ENCODE peak calls at places on chromosomes 7 and 10, in nine cellular contexts. P is right cardiac atrium, W is AG08395, Y is left cardiac atrium, Z is cardiac fibroblast, E is AG09319, T is Calu3, J is transverse colon, H is stomach. D is an unnamed sample.

GRCh38 chr10:130190737-130191115 is 54.5 kb downstream of the GLRX3 start:
- DNase-seq in J (peak; percentile 28), Y (no peak), E (no peak), H (no peak), T (no peak), W (no peak), P (peak; percentile 73), Z (no peak), D (no peak)

GRCh38 chr7:45712872-45713668 is 138.9 kb downstream of the ADCY1 start:
- DNase-seq in H (no peak), P (no peak), W (no peak), E (no peak), Z (no peak), J (no peak), T (no peak), Y (no peak), D (no peak)

GRCh38 chr7:68247566-68247965 is 1250.9 kb downstream of the TYW1 start:
- DNase-seq in T (no peak), P (no peak), E (no peak), Y (no peak), W (no peak), Z (no peak), J (no peak), H (no peak), D (no peak)

GRCh38 chr7:75715864-75716263 is 22.9 kb downstream of the HIP1 start:
- DNase-seq in E (no peak), W (no peak), H (no peak), T (no peak), Y (no peak), P (no peak), J (no peak), Z (no peak), D (no peak)

GRCh38 chr7:151330656-151331055 is 11.0 kb upstream of the NUB1 start:
- DNase-seq in Z (no peak), W (no peak), H (no peak), T (no peak), J (no peak), E (no peak), P (no peak), Y (no peak), D (no peak)

GRCh38 chr10:71285180-71285545 is 33.9 kb upstream of the SLC29A3 start:
- DNase-seq in E (no peak), P (peak; percentile 64), H (peak; percentile 44), T (peak; percentile 67), Z (peak; percentile 49), W (peak; percentile 58), Y (peak; percentile 56), J (peak; percentile 39), D (peak; percentile 54)

GRCh38 chr10:79053481-79054202 is 15.1 kb upstream of the ZMIZ1 start:
- DNase-seq in W (no peak), J (no peak), P (no peak), H (no peak), T (no peak), E (no peak), Z (no peak), Y (peak; percentile 6), D (no peak)

GRCh38 chr7:149595078-149595477 is 97.5 kb upstream of the ZNF746 start:
- DNase-seq in J (no peak), T (no peak), P (no peak), H (no peak), Y (no peak), W (no peak), E (no peak), Z (no peak), D (no peak)

GRCh38 chr10:77418211-77418640 is 219.4 kb downstream of the KCNMA1 start:
- DNase-seq in P (peak; percentile 85), H (no peak), T (no peak), W (no peak), E (no peak), Z (no peak), Y (no peak), J (no peak), D (no peak)

GRCh38 chr10:97567891-97568290 is 4.7 kb upstream of the ANKRD2 start:
- DNase-seq in P (no peak), W (no peak), E (no peak), Y (no peak), J (no peak), T (no peak), Z (no peak), H (no peak), D (no peak)

GRCh38 chr10:29590598-29591415 is 44.0 kb downstream of the SVIL start:
- DNase-seq in T (no peak), Y (no peak), W (peak; percentile 64), E (peak; percentile 38), P (no peak), Z (peak; percentile 82), H (no peak), J (no peak), D (no peak)

GRCh38 chr7:42527004-42527403 is 290.0 kb upstream of the GLI3 start:
- DNase-seq in J (no peak), P (no peak), H (no peak), T (no peak), E (no peak), W (no peak), Z (no peak), Y (no peak), D (no peak)

GRCh38 chr7:150927157-150927953 is 50.8 kb downstream of the KCNH2 start:
- DNase-seq in Y (no peak), P (no peak), H (no peak), Z (no peak), T (no peak), W (no peak), J (no peak), E (no peak), D (no peak)

GRCh38 chr10:7551891-7552731 is 114.7 kb downstream of the ITIH5 start:
- DNase-seq in W (no peak), Z (no peak), Y (no peak), T (no peak), J (no peak), P (peak; percentile 73), E (no peak), H (no peak), D (no peak)

GRCh38 chr7:81500631-81501030 is 269.2 kb downstream of the HGF start:
- DNase-seq in E (no peak), Y (no peak), T (no peak), W (no peak), H (no peak), P (no peak), Z (no peak), J (no peak), D (no peak)

GRCh38 chr10:5545778-5546710 is 21.3 kb downstream of the CALML3 start:
- DNase-seq in W (no peak), T (peak; percentile 79), J (peak; percentile 35), Y (peak; percentile 72), Z (peak; percentile 87), P (peak; percentile 89), H (peak; percentile 65), E (no peak), D (peak; percentile 62)

GRCh38 chr10:106506509-106507265 is 657.8 kb downstream of the SORCS1 start:
- DNase-seq in J (no peak), P (no peak), Z (peak; percentile 20), Y (no peak), W (no peak), T (no peak), E (no peak), H (no peak), D (no peak)

GRCh38 chr10:95374597-95375209 is 83.9 kb upstream of the PDLIM1 start:
- DNase-seq in J (peak; percentile 82), Z (peak; percentile 80), W (peak; percentile 75), Y (peak; percentile 82), E (peak; percentile 15), T (peak; percentile 73), P (peak; percentile 86), H (peak; percentile 81), D (peak; percentile 67)

GRCh38 chr10:64733980-64734379 is 1212.8 kb downstream of the REEP3 start:
- DNase-seq in Z (peak; percentile 11), T (peak; percentile 65), P (no peak), Y (no peak), E (no peak), J (peak; percentile 9), W (no peak), H (peak; percentile 28), D (no peak)

GRCh38 chr10:121025731-121026130 is 174.6 kb downstream of the WDR11 start:
- DNase-seq in J (no peak), H (no peak), E (no peak), W (no peak), Z (no peak), P (no peak), T (no peak), Y (no peak), D (no peak)

GRCh38 chr10:68155615-68156205 is 46.4 kb downstream of the MYPN start:
- DNase-seq in H (no peak), J (no peak), Y (no peak), E (no peak), P (no peak), W (no peak), T (no peak), Z (no peak), D (no peak)

GRCh38 chr10:77629775-77630565 is 7.6 kb downstream of the KCNMA1 start:
- DNase-seq in H (no peak), T (no peak), Z (no peak), Y (no peak), P (no peak), W (no peak), J (no peak), E (no peak), D (no peak)

GRCh38 chr7:156143158-156143557 is 330.9 kb upstream of the SHH start:
- DNase-seq in E (no peak), H (no peak), Z (no peak), W (no peak), Y (no peak), J (no peak), T (no peak), P (no peak), D (no peak)

GRCh38 chr7:139773372-139773771 is 4.4 kb downstream of the HIPK2 start:
- DNase-seq in E (no peak), T (no peak), P (no peak), W (no peak), Y (no peak), H (no peak), Z (no peak), J (no peak), D (no peak)

GRCh38 chr10:114698271-114699185 is 40.5 kb upstream of the ABLIM1 start:
- DNase-seq in Y (no peak), H (no peak), W (peak; percentile 22), P (no peak), Z (no peak), E (no peak), J (no peak), T (no peak), D (no peak)

GRCh38 chr7:55370001-55370400 is 4.9 kb downstream of the LANCL2 start:
- DNase-seq in E (no peak), Z (no peak), W (peak; percentile 19), H (no peak), J (no peak), T (no peak), P (no peak), Y (no peak), D (no peak)

GRCh38 chr7:46208635-46209525 is 287.8 kb upstream of the IGFBP3 start:
- DNase-seq in Y (no peak), E (no peak), J (no peak), H (no peak), W (no peak), P (no peak), T (no peak), Z (no peak), D (no peak)

GRCh38 chr10:7153750-7154149 is 257.1 kb downstream of the SFMBT2 start:
- DNase-seq in W (no peak), J (no peak), H (no peak), T (no peak), P (no peak), E (no peak), Z (peak; percentile 52), Y (no peak), D (no peak)

GRCh38 chr10:70592746-70593512 is 9.6 kb downstream of the PRF1 start:
- DNase-seq in W (no peak), Z (no peak), E (no peak), J (no peak), P (peak; percentile 30), H (no peak), Y (no peak), T (no peak), D (peak; percentile 15)

GRCh38 chr7:2978403-2978802 is 65.3 kb downstream of the CARD11 start:
- DNase-seq in J (peak; percentile 85), Z (no peak), E (no peak), H (peak; percentile 70), P (peak; percentile 61), W (no peak), Y (peak; percentile 29), T (no peak), D (peak; percentile 34)

GRCh38 chr10:1142596-1142995 is 86.4 kb downstream of the WDR37 start:
- DNase-seq in J (no peak), T (no peak), E (no peak), Y (no peak), P (no peak), Z (no peak), H (no peak), W (no peak), D (no peak)

D was measured in ovary.